ENCODE peak calls at places on chromosomes 2 and 18, in nine cellular contexts. One of them, this sample, is unnamed.

GRCh38 chr2:127810156-127810636 is 775 bp downstream of the WDR33 start:
- DNase-seq in HEK293T: peak
- DNase-seq in SJSA1: no peak
- DNase-seq in right cardiac atrium: no peak
- DNase-seq in ACHN: peak
- DNase-seq in T-helper 2 cell: no peak
- DNase-seq in putamen: no peak
- DNase-seq in HuH-7: no peak
- DNase-seq in stimulated activated CD8-positive, alpha-beta memory T cell treated with anti-CD3 and anti-CD28 coated beads, Interleukin-12 subunit alpha, Interleukin-12 subunit beta, amount 100 ng/mL, for 1 hour: no peak
- DNase-seq in this sample: no peak

GRCh38 chr2:67389286-67389685 is 7.8 kb upstream of the ETAA1 start:
- DNase-seq in HEK293T: no peak
- DNase-seq in SJSA1: peak
- DNase-seq in right cardiac atrium: no peak
- DNase-seq in ACHN: peak
- DNase-seq in T-helper 2 cell: no peak
- DNase-seq in putamen: no peak
- DNase-seq in HuH-7: no peak
- DNase-seq in stimulated activated CD8-positive, alpha-beta memory T cell treated with anti-CD3 and anti-CD28 coated beads, Interleukin-12 subunit alpha, Interleukin-12 subunit beta, amount 100 ng/mL, for 1 hour: no peak
- DNase-seq in this sample: no peak

GRCh38 chr2:20611077-20611843 is 39.6 kb downstream of the HS1BP3 start:
- DNase-seq in HEK293T: no peak
- DNase-seq in SJSA1: peak
- DNase-seq in right cardiac atrium: peak
- DNase-seq in ACHN: peak
- DNase-seq in T-helper 2 cell: no peak
- DNase-seq in putamen: no peak
- DNase-seq in HuH-7: no peak
- DNase-seq in stimulated activated CD8-positive, alpha-beta memory T cell treated with anti-CD3 and anti-CD28 coated beads, Interleukin-12 subunit alpha, Interleukin-12 subunit beta, amount 100 ng/mL, for 1 hour: no peak
- DNase-seq in this sample: no peak

GRCh38 chr2:10559825-10560224 is 111.7 kb upstream of the ODC1 start:
- DNase-seq in HEK293T: no peak
- DNase-seq in SJSA1: no peak
- DNase-seq in right cardiac atrium: no peak
- DNase-seq in ACHN: no peak
- DNase-seq in T-helper 2 cell: no peak
- DNase-seq in putamen: no peak
- DNase-seq in HuH-7: no peak
- DNase-seq in stimulated activated CD8-positive, alpha-beta memory T cell treated with anti-CD3 and anti-CD28 coated beads, Interleukin-12 subunit alpha, Interleukin-12 subunit beta, amount 100 ng/mL, for 1 hour: no peak
- DNase-seq in this sample: no peak

GRCh38 chr2:36701391-36701795 is 4.9 kb downstream of the VIT start:
- DNase-seq in HEK293T: no peak
- DNase-seq in SJSA1: peak
- DNase-seq in right cardiac atrium: no peak
- DNase-seq in ACHN: no peak
- DNase-seq in T-helper 2 cell: no peak
- DNase-seq in putamen: no peak
- DNase-seq in HuH-7: no peak
- DNase-seq in stimulated activated CD8-positive, alpha-beta memory T cell treated with anti-CD3 and anti-CD28 coated beads, Interleukin-12 subunit alpha, Interleukin-12 subunit beta, amount 100 ng/mL, for 1 hour: no peak
- DNase-seq in this sample: no peak

GRCh38 chr2:219441451-219442205 is 7.0 kb downstream of the SPEG start:
- DNase-seq in HEK293T: peak
- DNase-seq in SJSA1: peak
- DNase-seq in right cardiac atrium: peak
- DNase-seq in ACHN: peak
- DNase-seq in T-helper 2 cell: peak
- DNase-seq in putamen: peak
- DNase-seq in HuH-7: peak
- DNase-seq in stimulated activated CD8-positive, alpha-beta memory T cell treated with anti-CD3 and anti-CD28 coated beads, Interleukin-12 subunit alpha, Interleukin-12 subunit beta, amount 100 ng/mL, for 1 hour: peak
- DNase-seq in this sample: no peak

GRCh38 chr2:240196716-240197438 is 56.4 kb upstream of the OTOS start:
- DNase-seq in HEK293T: no peak
- DNase-seq in SJSA1: no peak
- DNase-seq in right cardiac atrium: no peak
- DNase-seq in ACHN: no peak
- DNase-seq in T-helper 2 cell: no peak
- DNase-seq in putamen: no peak
- DNase-seq in HuH-7: no peak
- DNase-seq in stimulated activated CD8-positive, alpha-beta memory T cell treated with anti-CD3 and anti-CD28 coated beads, Interleukin-12 subunit alpha, Interleukin-12 subunit beta, amount 100 ng/mL, for 1 hour: no peak
- DNase-seq in this sample: no peak

GRCh38 chr2:583666-584065 is 93.5 kb downstream of the TMEM18 start:
- DNase-seq in HEK293T: no peak
- DNase-seq in SJSA1: no peak
- DNase-seq in right cardiac atrium: no peak
- DNase-seq in ACHN: no peak
- DNase-seq in T-helper 2 cell: no peak
- DNase-seq in putamen: no peak
- DNase-seq in HuH-7: no peak
- DNase-seq in stimulated activated CD8-positive, alpha-beta memory T cell treated with anti-CD3 and anti-CD28 coated beads, Interleukin-12 subunit alpha, Interleukin-12 subunit beta, amount 100 ng/mL, for 1 hour: no peak
- DNase-seq in this sample: no peak

GRCh38 chr18:67241292-67241691 is 275.2 kb downstream of the DSEL start:
- DNase-seq in HEK293T: no peak
- DNase-seq in SJSA1: no peak
- DNase-seq in right cardiac atrium: no peak
- DNase-seq in ACHN: no peak
- DNase-seq in T-helper 2 cell: no peak
- DNase-seq in putamen: no peak
- DNase-seq in HuH-7: no peak
- DNase-seq in stimulated activated CD8-positive, alpha-beta memory T cell treated with anti-CD3 and anti-CD28 coated beads, Interleukin-12 subunit alpha, Interleukin-12 subunit beta, amount 100 ng/mL, for 1 hour: no peak
- DNase-seq in this sample: no peak

GRCh38 chr2:185531721-185532120 is 206.9 kb upstream of the FSIP2 start:
- DNase-seq in HEK293T: no peak
- DNase-seq in SJSA1: no peak
- DNase-seq in right cardiac atrium: no peak
- DNase-seq in ACHN: no peak
- DNase-seq in T-helper 2 cell: no peak
- DNase-seq in putamen: no peak
- DNase-seq in HuH-7: no peak
- DNase-seq in stimulated activated CD8-positive, alpha-beta memory T cell treated with anti-CD3 and anti-CD28 coated beads, Interleukin-12 subunit alpha, Interleukin-12 subunit beta, amount 100 ng/mL, for 1 hour: no peak
- DNase-seq in this sample: no peak

GRCh38 chr2:120716641-120717585 is 18.8 kb upstream of the GLI2 start:
- DNase-seq in HEK293T: no peak
- DNase-seq in SJSA1: no peak
- DNase-seq in right cardiac atrium: peak
- DNase-seq in ACHN: no peak
- DNase-seq in T-helper 2 cell: no peak
- DNase-seq in putamen: no peak
- DNase-seq in HuH-7: no peak
- DNase-seq in stimulated activated CD8-positive, alpha-beta memory T cell treated with anti-CD3 and anti-CD28 coated beads, Interleukin-12 subunit alpha, Interleukin-12 subunit beta, amount 100 ng/mL, for 1 hour: no peak
- DNase-seq in this sample: no peak

GRCh38 chr2:204494681-204495080 is 50.6 kb upstream of the PARD3B start:
- DNase-seq in HEK293T: no peak
- DNase-seq in SJSA1: no peak
- DNase-seq in right cardiac atrium: no peak
- DNase-seq in ACHN: no peak
- DNase-seq in T-helper 2 cell: no peak
- DNase-seq in putamen: no peak
- DNase-seq in HuH-7: no peak
- DNase-seq in stimulated activated CD8-positive, alpha-beta memory T cell treated with anti-CD3 and anti-CD28 coated beads, Interleukin-12 subunit alpha, Interleukin-12 subunit beta, amount 100 ng/mL, for 1 hour: no peak
- DNase-seq in this sample: no peak

GRCh38 chr2:212912445-212913103 is 238.8 kb downstream of the IKZF2 start:
- DNase-seq in HEK293T: no peak
- DNase-seq in SJSA1: peak
- DNase-seq in right cardiac atrium: no peak
- DNase-seq in ACHN: no peak
- DNase-seq in T-helper 2 cell: no peak
- DNase-seq in putamen: peak
- DNase-seq in HuH-7: no peak
- DNase-seq in stimulated activated CD8-positive, alpha-beta memory T cell treated with anti-CD3 and anti-CD28 coated beads, Interleukin-12 subunit alpha, Interleukin-12 subunit beta, amount 100 ng/mL, for 1 hour: no peak
- DNase-seq in this sample: no peak

GRCh38 chr18:54942569-54942968 is 16.7 kb downstream of the CCDC68 start:
- DNase-seq in HEK293T: no peak
- DNase-seq in SJSA1: no peak
- DNase-seq in right cardiac atrium: no peak
- DNase-seq in ACHN: no peak
- DNase-seq in T-helper 2 cell: no peak
- DNase-seq in putamen: no peak
- DNase-seq in HuH-7: no peak
- DNase-seq in stimulated activated CD8-positive, alpha-beta memory T cell treated with anti-CD3 and anti-CD28 coated beads, Interleukin-12 subunit alpha, Interleukin-12 subunit beta, amount 100 ng/mL, for 1 hour: no peak
- DNase-seq in this sample: no peak

GRCh38 chr18:76349067-76349715 is 145.9 kb downstream of the ZNF516 start:
- DNase-seq in HEK293T: peak
- DNase-seq in SJSA1: peak
- DNase-seq in right cardiac atrium: peak
- DNase-seq in ACHN: peak
- DNase-seq in T-helper 2 cell: peak
- DNase-seq in putamen: peak
- DNase-seq in HuH-7: peak
- DNase-seq in stimulated activated CD8-positive, alpha-beta memory T cell treated with anti-CD3 and anti-CD28 coated beads, Interleukin-12 subunit alpha, Interleukin-12 subunit beta, amount 100 ng/mL, for 1 hour: peak
- DNase-seq in this sample: peak

GRCh38 chr18:12838178-12838634 is 45.8 kb downstream of the PTPN2 start:
- DNase-seq in HEK293T: peak
- DNase-seq in SJSA1: peak
- DNase-seq in right cardiac atrium: no peak
- DNase-seq in ACHN: peak
- DNase-seq in T-helper 2 cell: peak
- DNase-seq in putamen: no peak
- DNase-seq in HuH-7: peak
- DNase-seq in stimulated activated CD8-positive, alpha-beta memory T cell treated with anti-CD3 and anti-CD28 coated beads, Interleukin-12 subunit alpha, Interleukin-12 subunit beta, amount 100 ng/mL, for 1 hour: no peak
- DNase-seq in this sample: no peak

GRCh38 chr2:172710584-172711024 is 25.0 kb upstream of the RAPGEF4 start:
- DNase-seq in HEK293T: peak
- DNase-seq in SJSA1: peak
- DNase-seq in right cardiac atrium: peak
- DNase-seq in ACHN: peak
- DNase-seq in T-helper 2 cell: no peak
- DNase-seq in putamen: peak
- DNase-seq in HuH-7: peak
- DNase-seq in stimulated activated CD8-positive, alpha-beta memory T cell treated with anti-CD3 and anti-CD28 coated beads, Interleukin-12 subunit alpha, Interleukin-12 subunit beta, amount 100 ng/mL, for 1 hour: no peak
- DNase-seq in this sample: peak

GRCh38 chr2:219460424-219460926 is 25.8 kb downstream of the SPEG start:
- DNase-seq in HEK293T: no peak
- DNase-seq in SJSA1: no peak
- DNase-seq in right cardiac atrium: peak
- DNase-seq in ACHN: no peak
- DNase-seq in T-helper 2 cell: no peak
- DNase-seq in putamen: peak
- DNase-seq in HuH-7: no peak
- DNase-seq in stimulated activated CD8-positive, alpha-beta memory T cell treated with anti-CD3 and anti-CD28 coated beads, Interleukin-12 subunit alpha, Interleukin-12 subunit beta, amount 100 ng/mL, for 1 hour: no peak
- DNase-seq in this sample: no peak

GRCh38 chr2:7209776-7210555 is 292.8 kb downstream of the RNF144A start:
- DNase-seq in HEK293T: no peak
- DNase-seq in SJSA1: peak
- DNase-seq in right cardiac atrium: no peak
- DNase-seq in ACHN: no peak
- DNase-seq in T-helper 2 cell: no peak
- DNase-seq in putamen: no peak
- DNase-seq in HuH-7: no peak
- DNase-seq in stimulated activated CD8-positive, alpha-beta memory T cell treated with anti-CD3 and anti-CD28 coated beads, Interleukin-12 subunit alpha, Interleukin-12 subunit beta, amount 100 ng/mL, for 1 hour: no peak
- DNase-seq in this sample: peak

GRCh38 chr2:241947401-241947800 is 77.9 kb downstream of the RTP5 start:
- DNase-seq in HEK293T: no peak
- DNase-seq in SJSA1: no peak
- DNase-seq in right cardiac atrium: no peak
- DNase-seq in ACHN: no peak
- DNase-seq in T-helper 2 cell: no peak
- DNase-seq in putamen: no peak
- DNase-seq in HuH-7: no peak
- DNase-seq in stimulated activated CD8-positive, alpha-beta memory T cell treated with anti-CD3 and anti-CD28 coated beads, Interleukin-12 subunit alpha, Interleukin-12 subunit beta, amount 100 ng/mL, for 1 hour: no peak
- DNase-seq in this sample: no peak

GRCh38 chr18:13530879-13531387 is 195.4 kb downstream of the FAM210A start:
- DNase-seq in HEK293T: no peak
- DNase-seq in SJSA1: peak
- DNase-seq in right cardiac atrium: peak
- DNase-seq in ACHN: peak
- DNase-seq in T-helper 2 cell: no peak
- DNase-seq in putamen: peak
- DNase-seq in HuH-7: peak
- DNase-seq in stimulated activated CD8-positive, alpha-beta memory T cell treated with anti-CD3 and anti-CD28 coated beads, Interleukin-12 subunit alpha, Interleukin-12 subunit beta, amount 100 ng/mL, for 1 hour: no peak
- DNase-seq in this sample: no peak

GRCh38 chr2:156191547-156191946 is 141.0 kb downstream of the NR4A2 start:
- DNase-seq in HEK293T: no peak
- DNase-seq in SJSA1: no peak
- DNase-seq in right cardiac atrium: no peak
- DNase-seq in ACHN: no peak
- DNase-seq in T-helper 2 cell: no peak
- DNase-seq in putamen: no peak
- DNase-seq in HuH-7: no peak
- DNase-seq in stimulated activated CD8-positive, alpha-beta memory T cell treated with anti-CD3 and anti-CD28 coated beads, Interleukin-12 subunit alpha, Interleukin-12 subunit beta, amount 100 ng/mL, for 1 hour: no peak
- DNase-seq in this sample: no peak

GRCh38 chr18:46754188-46754587 is 2.7 kb downstream of the ST8SIA5 start:
- DNase-seq in HEK293T: no peak
- DNase-seq in SJSA1: no peak
- DNase-seq in right cardiac atrium: no peak
- DNase-seq in ACHN: no peak
- DNase-seq in T-helper 2 cell: no peak
- DNase-seq in putamen: no peak
- DNase-seq in HuH-7: no peak
- DNase-seq in stimulated activated CD8-positive, alpha-beta memory T cell treated with anti-CD3 and anti-CD28 coated beads, Interleukin-12 subunit alpha, Interleukin-12 subunit beta, amount 100 ng/mL, for 1 hour: no peak
- DNase-seq in this sample: no peak

GRCh38 chr18:67265464-67266245 is 250.9 kb downstream of the DSEL start:
- DNase-seq in HEK293T: no peak
- DNase-seq in SJSA1: peak
- DNase-seq in right cardiac atrium: no peak
- DNase-seq in ACHN: no peak
- DNase-seq in T-helper 2 cell: peak
- DNase-seq in putamen: no peak
- DNase-seq in HuH-7: no peak
- DNase-seq in stimulated activated CD8-positive, alpha-beta memory T cell treated with anti-CD3 and anti-CD28 coated beads, Interleukin-12 subunit alpha, Interleukin-12 subunit beta, amount 100 ng/mL, for 1 hour: no peak
- DNase-seq in this sample: no peak

GRCh38 chr2:221554769-221555510 is 17.2 kb downstream of the EPHA4 start:
- DNase-seq in HEK293T: no peak
- DNase-seq in SJSA1: no peak
- DNase-seq in right cardiac atrium: no peak
- DNase-seq in ACHN: no peak
- DNase-seq in T-helper 2 cell: no peak
- DNase-seq in putamen: no peak
- DNase-seq in HuH-7: no peak
- DNase-seq in stimulated activated CD8-positive, alpha-beta memory T cell treated with anti-CD3 and anti-CD28 coated beads, Interleukin-12 subunit alpha, Interleukin-12 subunit beta, amount 100 ng/mL, for 1 hour: no peak
- DNase-seq in this sample: peak

GRCh38 chr2:69131983-69132675 is 119.2 kb downstream of the ANTXR1 start:
- DNase-seq in HEK293T: no peak
- DNase-seq in SJSA1: no peak
- DNase-seq in right cardiac atrium: no peak
- DNase-seq in ACHN: no peak
- DNase-seq in T-helper 2 cell: no peak
- DNase-seq in putamen: no peak
- DNase-seq in HuH-7: no peak
- DNase-seq in stimulated activated CD8-positive, alpha-beta memory T cell treated with anti-CD3 and anti-CD28 coated beads, Interleukin-12 subunit alpha, Interleukin-12 subunit beta, amount 100 ng/mL, for 1 hour: no peak
- DNase-seq in this sample: peak

GRCh38 chr2:160028431-160029269 is 33.8 kb downstream of the PLA2R1 start:
- DNase-seq in HEK293T: no peak
- DNase-seq in SJSA1: no peak
- DNase-seq in right cardiac atrium: no peak
- DNase-seq in ACHN: no peak
- DNase-seq in T-helper 2 cell: no peak
- DNase-seq in putamen: no peak
- DNase-seq in HuH-7: no peak
- DNase-seq in stimulated activated CD8-positive, alpha-beta memory T cell treated with anti-CD3 and anti-CD28 coated beads, Interleukin-12 subunit alpha, Interleukin-12 subunit beta, amount 100 ng/mL, for 1 hour: no peak
- DNase-seq in this sample: no peak

GRCh38 chr18:22088976-22089375 is 80.4 kb upstream of the GATA6 start:
- DNase-seq in HEK293T: no peak
- DNase-seq in SJSA1: no peak
- DNase-seq in right cardiac atrium: no peak
- DNase-seq in ACHN: no peak
- DNase-seq in T-helper 2 cell: no peak
- DNase-seq in putamen: no peak
- DNase-seq in HuH-7: no peak
- DNase-seq in stimulated activated CD8-positive, alpha-beta memory T cell treated with anti-CD3 and anti-CD28 coated beads, Interleukin-12 subunit alpha, Interleukin-12 subunit beta, amount 100 ng/mL, for 1 hour: no peak
- DNase-seq in this sample: no peak

GRCh38 chr2:112156152-112156986 is 18.2 kb downstream of the FBLN7 start:
- DNase-seq in HEK293T: no peak
- DNase-seq in SJSA1: peak
- DNase-seq in right cardiac atrium: peak
- DNase-seq in ACHN: no peak
- DNase-seq in T-helper 2 cell: peak
- DNase-seq in putamen: no peak
- DNase-seq in HuH-7: no peak
- DNase-seq in stimulated activated CD8-positive, alpha-beta memory T cell treated with anti-CD3 and anti-CD28 coated beads, Interleukin-12 subunit alpha, Interleukin-12 subunit beta, amount 100 ng/mL, for 1 hour: peak
- DNase-seq in this sample: no peak

GRCh38 chr18:15165048-15165447 is 417.1 kb downstream of the ANKRD30B start:
- DNase-seq in HEK293T: no peak
- DNase-seq in SJSA1: no peak
- DNase-seq in right cardiac atrium: peak
- DNase-seq in ACHN: no peak
- DNase-seq in T-helper 2 cell: no peak
- DNase-seq in putamen: no peak
- DNase-seq in HuH-7: no peak
- DNase-seq in stimulated activated CD8-positive, alpha-beta memory T cell treated with anti-CD3 and anti-CD28 coated beads, Interleukin-12 subunit alpha, Interleukin-12 subunit beta, amount 100 ng/mL, for 1 hour: no peak
- DNase-seq in this sample: no peak

GRCh38 chr2:141782574-141782973 is 348.2 kb downstream of the LRP1B start:
- DNase-seq in HEK293T: no peak
- DNase-seq in SJSA1: no peak
- DNase-seq in right cardiac atrium: no peak
- DNase-seq in ACHN: no peak
- DNase-seq in T-helper 2 cell: no peak
- DNase-seq in putamen: no peak
- DNase-seq in HuH-7: no peak
- DNase-seq in stimulated activated CD8-positive, alpha-beta memory T cell treated with anti-CD3 and anti-CD28 coated beads, Interleukin-12 subunit alpha, Interleukin-12 subunit beta, amount 100 ng/mL, for 1 hour: no peak
- DNase-seq in this sample: no peak